ENCODE peak calls at places on chromosome 16, in six cellular contexts. E is K562, S is HCT116, L is GM12878, Q is HepG2, I is H1. U is an unnamed sample.

GRCh38 chr16:81804134-81804610 is 25.1 kb downstream of the PLCG2 start:
- DNase-seq in Q (no peak), I (no peak), L (no peak), S (no peak), E (no peak), U (no peak)

GRCh38 chr16:69077251-69077650 is 28.2 kb upstream of the HAS3 start:
- DNase-seq in E (no peak), S (peak), I (no peak), L (no peak), Q (no peak), U (no peak)

GRCh38 chr16:24070851-24071250 is 185.3 kb upstream of the CACNG3 start:
- DNase-seq in I (peak), E (peak), Q (peak), S (peak), L (peak), U (peak)

GRCh38 chr16:23491490-23492391 is 18.6 kb downstream of the GGA2 start:
- DNase-seq in L (no peak), S (no peak), I (no peak), Q (no peak), E (no peak), U (no peak)

GRCh38 chr16:17271687-17272086 is 199.1 kb downstream of the XYLT1 start:
- DNase-seq in L (no peak), E (no peak), I (no peak), S (no peak), Q (no peak), U (no peak)

GRCh38 chr16:79723583-79724168 is 123.1 kb upstream of the MAF start:
- DNase-seq in I (no peak), L (no peak), S (no peak), Q (no peak), E (no peak), U (no peak)

GRCh38 chr16:17347624-17348023 is 123.1 kb downstream of the XYLT1 start:
- DNase-seq in L (no peak), Q (no peak), I (no peak), S (no peak), E (no peak), U (no peak)

GRCh38 chr16:20763461-20764232 is at the start of gene ACSM3:
- DNase-seq in I (peak), Q (peak), S (peak), L (peak), E (peak), U (peak)

GRCh38 chr16:58960484-58960883 is 226.4 kb upstream of the GOT2 start:
- DNase-seq in S (no peak), L (no peak), I (peak), Q (no peak), E (no peak), U (no peak)

GRCh38 chr16:88078111-88078775 is 127.0 kb downstream of the BANP start:
- DNase-seq in Q (no peak), E (no peak), S (no peak), L (no peak), I (no peak), U (no peak)

GRCh38 chr16:57686577-57686976 is 8.0 kb upstream of the DRC7 start:
- DNase-seq in S (no peak), Q (no peak), I (no peak), L (no peak), E (no peak), U (no peak)

GRCh38 chr16:81401035-81401950 is 43.3 kb upstream of the CMIP start:
- DNase-seq in E (peak), I (no peak), S (peak), L (no peak), Q (peak), U (peak)

GRCh38 chr16:80174416-80174815 is 366.4 kb upstream of the DYNLRB2 start:
- DNase-seq in I (no peak), S (no peak), L (no peak), E (no peak), Q (peak), U (no peak)

GRCh38 chr16:17467923-17468540 is 2.7 kb downstream of the XYLT1 start:
- DNase-seq in E (peak), L (no peak), Q (peak), I (peak), S (no peak), U (peak)

GRCh38 chr16:83116274-83116892 is 489.6 kb downstream of the CDH13 start:
- DNase-seq in I (no peak), E (no peak), Q (no peak), L (no peak), S (no peak), U (no peak)

GRCh38 chr16:31202402-31203385 is at the start of gene PYCARD:
- DNase-seq in L (no peak), Q (no peak), I (peak), E (peak), S (no peak), U (no peak)

GRCh38 chr16:87076331-87076949 is 240.8 kb downstream of the C16orf95 start:
- DNase-seq in Q (no peak), E (no peak), L (no peak), S (no peak), I (no peak), U (no peak)

GRCh38 chr16:74603848-74604247 is 3.1 kb downstream of the GLG1 start:
- DNase-seq in Q (peak), E (no peak), L (no peak), I (no peak), S (no peak), U (no peak)

DNA sequence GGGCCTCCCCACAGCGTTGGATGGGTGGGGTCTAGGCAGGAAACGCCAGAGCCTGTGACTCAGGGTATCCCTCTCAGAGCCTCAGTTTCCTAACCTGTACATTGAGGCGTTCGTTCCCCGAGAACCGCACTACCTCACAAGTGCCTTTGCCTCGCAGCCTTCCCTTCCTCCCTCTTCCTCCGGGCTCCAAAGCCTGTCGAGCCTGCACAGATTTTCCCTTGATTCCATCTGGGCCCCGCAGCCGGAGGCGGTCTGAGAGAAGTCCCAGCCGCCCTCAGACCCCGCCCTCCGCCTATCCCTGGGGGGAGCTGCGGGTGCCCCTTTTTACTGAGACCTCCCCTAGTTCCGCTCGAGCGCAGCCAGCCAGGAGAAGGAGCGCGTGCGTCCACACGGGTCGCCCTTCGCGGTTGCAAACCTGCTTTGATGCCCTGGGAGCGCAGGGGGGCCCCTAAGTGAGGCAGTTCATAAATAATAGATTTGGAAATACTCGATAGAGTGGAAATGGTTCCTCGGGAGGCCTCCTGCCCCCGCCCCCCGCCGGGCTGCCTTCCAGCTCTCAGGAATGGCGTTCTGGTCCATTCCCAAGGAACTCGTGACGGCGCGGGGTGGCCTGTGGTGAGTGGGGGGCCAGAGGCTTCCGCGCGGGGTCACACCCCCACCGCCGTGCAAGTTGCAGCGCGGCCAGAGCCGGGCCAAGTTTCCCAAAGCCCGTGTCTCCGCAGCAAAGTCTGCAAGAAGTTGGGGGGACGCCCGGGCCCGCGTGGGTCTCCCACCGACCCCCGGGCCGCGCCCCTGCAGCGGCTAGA is 672 bp downstream of the C16orf74 start:
- DNase-seq in Q (no peak), L (no peak), E (no peak), I (peak), S (no peak), U (peak)
- TF ChIP-seq JUND in Q (no peak), L (no peak), E (no peak), I (no peak), S (no peak), U (no peak)

GRCh38 chr16:71627631-71628236 is 1.8 kb downstream of the MARVELD3 start:
- DNase-seq in E (peak), Q (no peak), I (no peak), L (no peak), S (no peak), U (peak)

GRCh38 chr16:71625113-71625850 is 702 bp upstream of the MARVELD3 start:
- DNase-seq in S (no peak), L (no peak), Q (no peak), E (no peak), I (no peak), U (no peak)

GRCh38 chr16:71626018-71626857 is at the start of gene MARVELD3:
- DNase-seq in S (peak), I (peak), Q (peak), E (peak), L (no peak), U (peak)

GRCh38 chr16:71628810-71629209 is 2.8 kb downstream of the MARVELD3 start:
- DNase-seq in E (no peak), L (no peak), S (no peak), Q (no peak), I (no peak), U (peak)

GRCh38 chr16:71626858-71627213 is 852 bp downstream of the MARVELD3 start:
- DNase-seq in E (peak), Q (no peak), I (peak), S (peak), L (no peak), U (peak)
- TF ChIP-seq JUND in E (no peak), Q (no peak), I (no peak), S (no peak), L (no peak), U (no peak)

GRCh38 chr16:1316033-1316405 is 6.6 kb downstream of the UBE2I start:
- DNase-seq in E (no peak), L (no peak), Q (no peak), I (no peak), S (no peak), U (no peak)

GRCh38 chr16:1313721-1314120 is 4.3 kb downstream of the UBE2I start:
- DNase-seq in I (no peak), L (no peak), S (no peak), Q (no peak), E (no peak), U (no peak)

GRCh38 chr16:1317479-1318267 is 8.2 kb downstream of the UBE2I start:
- DNase-seq in S (no peak), L (no peak), Q (no peak), I (no peak), E (no peak), U (no peak)

GRCh38 chr16:1314399-1315068 is 5.1 kb downstream of the UBE2I start:
- DNase-seq in I (no peak), S (no peak), Q (no peak), E (no peak), L (no peak), U (no peak)

GRCh38 chr16:1315081-1316032 is 5.9 kb downstream of the UBE2I start:
- DNase-seq in E (no peak), I (no peak), Q (no peak), L (no peak), S (no peak), U (no peak)
- TF ChIP-seq JUND in E (no peak), I (no peak), Q (no peak), L (no peak), S (no peak), U (no peak)

GRCh38 chr16:11985250-11985649 is 8.7 kb downstream of the SNX29 start:
- DNase-seq in S (no peak), E (no peak), L (no peak), I (no peak), Q (no peak), U (no peak)
- TF ChIP-seq JUND in S (no peak), E (no peak), L (no peak), I (no peak), Q (no peak), U (no peak)

GRCh38 chr16:2165861-2166260 is 10.3 kb downstream of the TRAF7 start:
- DNase-seq in Q (no peak), S (no peak), L (no peak), I (no peak), E (no peak), U (no peak)

GRCh38 chr16:2167081-2167638 is 11.6 kb downstream of the TRAF7 start:
- DNase-seq in Q (no peak), E (no peak), S (no peak), L (no peak), I (no peak), U (no peak)

GRCh38 chr16:2163211-2163881 is 7.8 kb downstream of the TRAF7 start:
- DNase-seq in E (no peak), L (no peak), S (no peak), Q (peak), I (no peak), U (no peak)

GRCh38 chr16:2170080-2170479 is 14.5 kb downstream of the TRAF7 start:
- DNase-seq in S (no peak), L (no peak), E (no peak), Q (no peak), I (no peak), U (no peak)

GRCh38 chr16:2166263-2167080 is 10.9 kb downstream of the TRAF7 start:
- DNase-seq in S (no peak), Q (no peak), L (no peak), I (no peak), E (no peak), U (no peak)
- TF ChIP-seq JUND in S (no peak), Q (no peak), L (no peak), I (no peak), E (no peak), U (no peak)

DNA sequence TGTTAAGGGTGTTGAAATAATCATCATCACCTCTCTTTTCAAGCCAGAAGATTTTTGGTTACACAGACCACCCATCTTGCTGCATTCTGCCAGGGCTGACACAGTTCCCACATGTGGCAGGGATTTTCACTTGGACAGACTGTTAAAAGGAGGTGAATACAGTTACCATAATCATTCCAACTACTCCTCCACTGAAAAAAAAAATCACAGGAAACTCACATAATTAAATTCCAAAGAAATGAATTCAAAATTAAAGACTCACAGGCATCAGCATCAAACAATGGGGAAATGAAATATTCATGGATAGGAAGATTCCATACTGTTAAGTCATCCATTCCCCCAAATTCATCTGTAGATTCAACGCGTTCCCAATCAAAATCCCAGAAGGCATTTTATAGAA is 209.4 kb downstream of the MRTFB start:
- DNase-seq in Q (no peak), I (no peak), L (no peak), S (no peak), E (no peak), U (no peak)
- TF ChIP-seq JUND in Q (no peak), I (no peak), L (no peak), S (no peak), E (no peak), U (no peak)

GRCh38 chr16:46612121-46612520 is 9.1 kb downstream of the SHCBP1 start:
- DNase-seq in S (no peak), I (no peak), L (no peak), Q (no peak), E (no peak), U (no peak)

DNA sequence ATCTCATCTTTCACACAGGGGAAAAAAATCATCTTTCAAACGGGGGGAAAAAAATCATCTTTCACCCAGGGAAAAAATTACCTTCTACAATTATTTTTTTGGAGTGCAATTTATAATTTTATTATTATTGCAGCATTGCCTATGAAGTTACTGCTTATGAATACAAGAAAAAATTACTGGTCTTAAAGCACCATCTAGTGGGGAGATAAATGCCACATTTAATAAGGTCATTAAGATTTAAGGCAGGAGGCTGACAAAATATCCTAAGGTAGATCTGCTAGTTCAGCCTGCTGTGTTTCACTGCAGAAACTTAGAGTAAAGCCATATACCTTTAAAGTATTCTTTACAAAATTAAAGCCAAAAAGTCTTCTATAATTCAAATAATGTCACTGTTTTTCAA is 13.7 kb downstream of the SHCBP1 start:
- DNase-seq in I (no peak), L (no peak), Q (peak), S (peak), E (peak), U (no peak)
- TF ChIP-seq JUND in I (no peak), L (no peak), Q (no peak), S (no peak), E (no peak), U (no peak)

DNA sequence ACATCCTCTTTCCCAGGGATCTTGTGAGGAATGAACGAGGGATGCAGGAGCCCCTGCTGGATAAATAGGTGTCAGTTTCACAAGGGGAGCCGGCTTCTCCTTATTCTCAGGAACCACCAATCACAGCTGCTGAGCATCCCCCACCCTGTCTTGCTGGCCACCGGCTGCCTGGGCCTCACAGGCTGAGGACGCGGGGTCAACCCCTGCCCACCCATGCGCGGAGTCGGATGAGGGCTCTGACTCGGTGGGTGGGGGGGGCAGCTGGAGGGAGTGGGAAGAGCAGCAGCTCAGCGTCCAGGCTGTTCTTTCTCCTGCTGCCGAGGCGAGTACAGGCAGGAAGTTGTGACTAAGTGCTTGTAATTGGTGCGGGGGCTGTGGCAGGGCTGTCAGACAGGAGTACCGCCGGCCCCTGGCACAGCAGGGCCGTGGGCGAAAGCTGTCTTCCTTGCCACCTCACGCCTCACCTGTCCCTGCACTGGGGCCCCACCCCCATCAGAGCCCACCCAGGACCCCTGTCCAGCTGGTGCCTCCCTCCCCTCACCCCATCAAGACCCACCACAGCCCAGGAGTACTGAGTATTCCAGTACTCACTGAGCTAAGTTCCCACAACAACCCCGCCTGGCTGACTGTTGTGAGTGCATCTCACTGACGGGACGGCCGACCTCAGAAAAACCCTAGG is 11.0 kb upstream of the DPEP1 start:
- DNase-seq in Q (no peak), I (peak), E (peak), S (peak), L (no peak), U (no peak)
- TF ChIP-seq JUND in Q (no peak), I (no peak), E (peak), S (no peak), L (no peak), U (no peak)

GRCh38 chr16:51374790-51375189 is 223.7 kb upstream of the SALL1 start:
- DNase-seq in S (no peak), I (no peak), E (no peak), L (no peak), Q (no peak), U (no peak)

GRCh38 chr16:51376080-51376479 is 225.0 kb upstream of the SALL1 start:
- DNase-seq in S (no peak), Q (no peak), E (no peak), L (no peak), I (no peak), U (no peak)

GRCh38 chr16:51374346-51374745 is 223.3 kb upstream of the SALL1 start:
- DNase-seq in E (no peak), Q (no peak), S (no peak), L (no peak), I (no peak), U (no peak)
- TF ChIP-seq JUND in E (no peak), Q (no peak), S (no peak), L (no peak), I (no peak), U (no peak)